ENCODE peak calls at places on chromosomes 13 and 19, in five cellular contexts. H, R, Q, C and O are unnamed samples. For H3K36me3, the result is how much of the 10 kb centered on the place peaks cover.

GRCh38 chr19:1514986-1515721 is 2.3 kb upstream of the ADAMTSL5 start:
- DNase-seq in R (no peak), C (no peak), Q (no peak), H (no peak), O (no peak)

GRCh38 chr13:78658630-78659449 is at the start of gene OBI1:
- DNase-seq in Q (peak), R (peak), C (peak), H (peak), O (peak)

GRCh38 chr19:33302175-33302973 is at the start of gene CEBPA:
- DNase-seq in C (peak), H (peak), Q (peak), R (peak), O (no peak)

GRCh38 chr19:15324791-15325519 is 7.4 kb downstream of the BRD4 start:
- DNase-seq in Q (no peak), C (no peak), H (no peak), R (peak), O (no peak)

GRCh38 chr13:113919761-113920160 is 54.1 kb downstream of the C13orf46 start:
- DNase-seq in H (no peak), Q (no peak), C (peak), R (no peak), O (no peak)

GRCh38 chr13:111573362-111573761 is 252.9 kb downstream of the TEX29 start:
- DNase-seq in C (no peak), H (no peak), R (no peak), Q (no peak), O (no peak)

GRCh38 chr13:57063007-57063406 is 77.7 kb upstream of the PRR20A start:
- DNase-seq in H (no peak), C (no peak), Q (no peak), R (no peak), O (no peak)

GRCh38 chr13:18949489-18949761 is 232.2 kb downstream of the TUBA3C start:
- DNase-seq in Q (no peak), C (no peak), H (no peak), R (no peak), O (no peak)

GRCh38 chr13:19597523-19597922 is 35.9 kb upstream of the MPHOSPH8 start:
- DNase-seq in Q (no peak), C (no peak), H (no peak), R (no peak), O (no peak)

GRCh38 chr13:98821372-98822237 is 69.1 kb upstream of the SLC15A1 start:
- DNase-seq in H (peak), C (no peak), R (peak), Q (no peak), O (no peak)

GRCh38 chr13:108496364-108497215 is 132.8 kb upstream of the MYO16 start:
- DNase-seq in C (no peak), R (peak), Q (no peak), H (peak), O (no peak)

GRCh38 chr19:36059180-36059910 is 4.6 kb downstream of the WDR62 start:
- DNase-seq in Q (no peak), H (no peak), R (no peak), C (no peak), O (no peak)

GRCh38 chr13:96065851-96066250 is 12.7 kb upstream of the UGGT2 start:
- DNase-seq in Q (no peak), R (no peak), C (no peak), H (no peak), O (no peak)

GRCh38 chr13:100378533-100378932 is 210.1 kb downstream of the GGACT start:
- DNase-seq in Q (no peak), R (no peak), H (no peak), C (no peak), O (no peak)

GRCh38 chr13:45847554-45848224 is 3.9 kb downstream of the SIAH3 start:
- DNase-seq in Q (no peak), H (no peak), R (peak), C (no peak), O (no peak)

GRCh38 chr13:107864543-107865460 is 350.5 kb downstream of the LIG4 start:
- DNase-seq in Q (no peak), R (peak), H (peak), C (no peak), O (no peak)

DNA sequence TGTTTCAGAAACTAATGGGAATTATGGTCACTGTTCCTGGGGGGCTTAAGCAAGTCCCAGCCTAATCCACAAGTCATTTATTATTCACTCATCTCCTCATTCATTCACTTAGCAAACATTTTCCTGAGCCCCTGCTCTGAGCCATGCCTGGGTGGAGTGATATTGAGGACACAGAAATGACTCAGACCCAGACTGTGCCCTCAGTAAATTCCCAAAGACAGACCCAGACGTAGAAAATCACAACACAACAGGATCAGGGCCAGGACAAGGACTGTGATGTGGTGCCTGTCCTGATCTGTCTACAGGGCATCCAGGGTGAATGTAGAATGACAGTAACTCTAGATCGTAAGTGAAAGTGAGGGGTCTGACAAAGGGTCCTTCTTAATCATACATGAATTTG is 7.0 kb upstream of the SPACA6 start:
- DNase-seq in H (no peak), C (no peak), Q (no peak), R (no peak), O (no peak)
- H3K4me3 ChIP-seq in H (no peak), C (no peak), Q (no peak), R (no peak), O (no peak)

GRCh38 chr19:49981603-49982593 is 20.9 kb upstream of the SIGLEC11 start:
- DNase-seq in H (no peak), Q (no peak), C (no peak), R (no peak), O (no peak)
- H3K36me3 ChIP-seq in H (under half), Q (under half), C (under half), R (under half), O (half or more)

GRCh38 chr13:49517461-49517860 is 21.7 kb downstream of the PHF11 start:
- DNase-seq in Q (no peak), H (no peak), C (no peak), R (peak), O (no peak)
- TF ChIP-seq CTCF in Q (peak), H (peak), C (no peak), R (peak), O (no peak)

DNA sequence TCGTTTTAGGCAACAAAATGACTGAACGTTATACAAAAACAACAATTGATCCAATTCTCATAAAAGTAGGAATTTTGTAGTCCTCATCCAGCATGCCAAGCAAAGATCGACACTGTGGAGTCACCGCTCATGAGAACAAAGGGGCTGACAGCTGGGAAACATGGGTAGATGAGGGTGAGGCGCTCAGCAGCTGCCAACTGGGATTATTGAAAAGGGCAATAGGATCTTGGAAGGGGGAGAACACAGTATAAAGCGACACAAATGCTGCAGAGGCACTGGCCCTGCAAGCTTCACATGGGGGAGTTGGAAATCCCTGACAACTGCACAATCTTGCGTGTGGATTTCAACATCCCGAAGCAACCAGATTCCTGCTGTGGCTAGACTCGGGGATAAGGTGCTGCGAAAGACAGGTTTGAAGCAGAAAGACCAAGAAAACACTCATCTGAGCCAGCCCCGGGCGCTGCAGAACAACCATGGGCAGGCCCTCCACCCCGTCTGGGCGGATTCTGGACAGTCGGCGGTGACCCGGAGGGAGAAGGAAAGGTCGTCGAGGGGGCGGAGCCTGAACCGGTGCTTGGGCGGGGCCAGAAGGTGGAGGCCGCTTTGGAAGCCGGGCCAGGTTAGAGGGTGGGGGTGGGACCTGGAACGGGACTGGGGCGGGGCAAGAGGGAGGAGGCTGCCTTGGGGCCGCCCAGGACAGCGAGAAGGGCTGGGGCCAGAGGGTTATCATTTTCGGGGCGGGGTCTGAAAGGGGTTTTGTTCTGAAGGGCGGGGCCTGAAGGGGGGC is 5.2 kb upstream of the ZNF765 start:
- DNase-seq in H (peak), Q (no peak), C (no peak), R (no peak), O (no peak)
- H3K4me3 ChIP-seq in H (no peak), Q (no peak), C (no peak), R (no peak), O (no peak)

GRCh38 chr19:18013621-18014111 is 5.7 kb downstream of the ARRDC2 start:
- DNase-seq in Q (no peak), C (peak), R (peak), H (no peak), O (no peak)
- H3K36me3 ChIP-seq in Q (under half), C (under half), R (under half), H (under half), O (half or more)